ENCODE peak calls at places on chromosomes 7 and 10, in five cellular contexts. Q, M, F, D and Z are unnamed samples.

GRCh38 chr10:124045245-124045644 is 48.2 kb downstream of the CHST15 start:
- DNase-seq in Q (no peak), M (no peak), F (no peak), D (no peak), Z (no peak)

GRCh38 chr10:124589491-124590006 is 127.9 kb downstream of the LHPP start:
- DNase-seq in Q (no peak), M (no peak), F (no peak), D (no peak), Z (no peak)

GRCh38 chr7:71824356-71824755 is 587.8 kb downstream of the CALN1 start:
- DNase-seq in Q (no peak), M (peak; percentile 2), F (no peak), D (no peak), Z (no peak)

GRCh38 chr7:115047968-115048720 is 126.2 kb downstream of the MDFIC start:
- DNase-seq in Q (no peak), M (no peak), F (no peak), D (no peak), Z (peak; percentile 54)

GRCh38 chr10:59517961-59518360 is 155.6 kb upstream of the FAM13C start:
- DNase-seq in Q (no peak), M (no peak), F (no peak), D (no peak), Z (no peak)

GRCh38 chr7:45716380-45717203 is 142.4 kb downstream of the ADCY1 start:
- DNase-seq in Q (no peak), M (no peak), F (peak; percentile 53), D (no peak), Z (no peak)

GRCh38 chr10:12800302-12800701 is 201.2 kb downstream of the CCDC3 start:
- DNase-seq in Q (no peak), M (no peak), F (no peak), D (no peak), Z (no peak)

GRCh38 chr7:75033826-75034225 is 39.8 kb downstream of the RCC1L start:
- DNase-seq in Q (no peak), M (no peak), F (no peak), D (no peak), Z (no peak)

GRCh38 chr7:64885520-64886240 is 17.4 kb upstream of the ZNF273 start:
- DNase-seq in Q (no peak), M (no peak), F (peak; percentile 17), D (no peak), Z (no peak)

GRCh38 chr7:73423519-73424485 is 9.8 kb upstream of the FZD9 start:
- DNase-seq in Q (no peak), M (no peak), F (no peak), D (no peak), Z (no peak)

GRCh38 chr7:106070567-106071254 is 41.4 kb downstream of the SYPL1 start:
- DNase-seq in Q (no peak), M (no peak), F (no peak), D (no peak), Z (no peak)

GRCh38 chr10:123715546-123715945 is 49.4 kb downstream of the GPR26 start:
- DNase-seq in Q (no peak), M (no peak), F (no peak), D (no peak), Z (no peak)

GRCh38 chr7:123096434-123096833 is 100.9 kb upstream of the TAS2R16 start:
- DNase-seq in Q (no peak), M (no peak), F (no peak), D (no peak), Z (no peak)

GRCh38 chr7:112193915-112194502 is 12.2 kb downstream of the DOCK4 start:
- DNase-seq in Q (no peak), M (no peak), F (no peak), D (no peak), Z (no peak)

GRCh38 chr7:155878674-155879073 is 66.4 kb upstream of the SHH start:
- DNase-seq in Q (no peak), M (no peak), F (peak; percentile 21), D (no peak), Z (no peak)

GRCh38 chr10:121313119-121313858 is 285.0 kb downstream of the FGFR2 start:
- DNase-seq in Q (no peak), M (no peak), F (no peak), D (no peak), Z (no peak)

GRCh38 chr10:14578060-14578952 is 196.4 kb downstream of the FAM107B start:
- DNase-seq in Q (no peak), M (no peak), F (no peak), D (no peak), Z (no peak)

GRCh38 chr7:128911441-128912031 is 1.0 kb upstream of the KCP start:
- DNase-seq in Q (no peak), M (peak; percentile 58), F (no peak), D (no peak), Z (no peak)

GRCh38 chr7:149706398-149706797 is 67.0 kb downstream of the ZNF467 start:
- DNase-seq in Q (no peak), M (no peak), F (no peak), D (no peak), Z (no peak)

GRCh38 chr7:116441534-116441933 is 58.0 kb upstream of the CAV2 start:
- DNase-seq in Q (no peak), M (no peak), F (no peak), D (no peak), Z (peak; percentile 52)

GRCh38 chr10:103451871-103452713 is at the start of gene CALHM2:
- DNase-seq in Q (no peak), M (no peak), F (no peak), D (peak; percentile 31), Z (no peak)

GRCh38 chr7:68217426-68217825 is 1220.8 kb downstream of the TYW1 start:
- DNase-seq in Q (no peak), M (no peak), F (no peak), D (no peak), Z (no peak)

GRCh38 chr10:71975087-71975890 is 11.1 kb downstream of the CHST3 start:
- DNase-seq in Q (no peak), M (no peak), F (peak; percentile 69), D (no peak), Z (no peak)

GRCh38 chr7:102286237-102287081 is at the start of gene SH2B2:
- DNase-seq in Q (no peak), M (no peak), F (peak; percentile 71), D (peak; percentile 49), Z (no peak)

GRCh38 chr10:51700228-51700835 is 937 bp upstream of the CSTF2T start:
- DNase-seq in Q (no peak), M (no peak), F (no peak), D (no peak), Z (no peak)

GRCh38 chr10:75123088-75123682 is 11.7 kb downstream of the SAMD8 start:
- DNase-seq in Q (no peak), M (no peak), F (no peak), D (no peak), Z (no peak)

GRCh38 chr10:117313641-117314040 is 61.6 kb downstream of the PDZD8 start:
- DNase-seq in Q (no peak), M (no peak), F (no peak), D (no peak), Z (no peak)

GRCh38 chr10:79112898-79113431 is 44.2 kb downstream of the ZMIZ1 start:
- DNase-seq in Q (no peak), M (no peak), F (no peak), D (no peak), Z (no peak)

GRCh38 chr10:92239185-92239599 is 51.7 kb downstream of the CPEB3 start:
- DNase-seq in Q (no peak), M (no peak), F (no peak), D (no peak), Z (no peak)

GRCh38 chr7:42911482-42912447 is at the start of gene C7orf25:
- DNase-seq in Q (peak; percentile 76), M (peak; percentile 98), F (peak; percentile 98), D (peak; percentile 94), Z (peak; percentile 46)

GRCh38 chr10:42963302-42963701 is 113.6 kb upstream of the RET start:
- DNase-seq in Q (no peak), M (no peak), F (no peak), D (no peak), Z (no peak)

GRCh38 chr10:111360260-111360925 is 283.6 kb downstream of the ADRA2A start:
- DNase-seq in Q (no peak), M (no peak), F (peak; percentile 47), D (no peak), Z (peak; percentile 6)

GRCh38 chr10:32950457-32951109 is 7.4 kb downstream of the ITGB1 start:
- DNase-seq in Q (no peak), M (no peak), F (no peak), D (no peak), Z (no peak)

GRCh38 chr7:152330827-152331226 is 105.0 kb downstream of the KMT2C start:
- DNase-seq in Q (no peak), M (no peak), F (no peak), D (no peak), Z (no peak)

GRCh38 chr7:132292803-132293202 is 283.5 kb downstream of the PLXNA4 start:
- DNase-seq in Q (no peak), M (no peak), F (no peak), D (no peak), Z (no peak)

GRCh38 chr10:84829121-84829520 is 500.7 kb downstream of the CCSER2 start:
- DNase-seq in Q (no peak), M (no peak), F (no peak), D (no peak), Z (no peak)

GRCh38 chr7:152568972-152569371 is 107.0 kb downstream of the XRCC2 start:
- DNase-seq in Q (no peak), M (no peak), F (no peak), D (no peak), Z (no peak)

GRCh38 chr10:95034401-95034800 is 34.9 kb downstream of the CYP2C8 start:
- DNase-seq in Q (no peak), M (no peak), F (no peak), D (no peak), Z (no peak)
- H3K27me3 ChIP-seq in Q (no peaks in the 10 kb centered on the region), M (no peaks in the 10 kb centered on the region), F (no peaks in the 10 kb centered on the region), D (no peaks in the 10 kb centered on the region), Z (no peaks in the 10 kb centered on the region)

GRCh38 chr7:151256410-151257045 is 8.0 kb upstream of the SMARCD3 start:
- DNase-seq in Q (no peak), M (no peak), F (no peak), D (no peak), Z (no peak)
- H3K27me3 ChIP-seq in Q (peaks cover 39% of the 10 kb centered on the region), M (peaks cover 49% of the 10 kb centered on the region), F (no peaks in the 10 kb centered on the region), D (peaks cover 4% of the 10 kb centered on the region), Z (peaks cover 19% of the 10 kb centered on the region)

DNA sequence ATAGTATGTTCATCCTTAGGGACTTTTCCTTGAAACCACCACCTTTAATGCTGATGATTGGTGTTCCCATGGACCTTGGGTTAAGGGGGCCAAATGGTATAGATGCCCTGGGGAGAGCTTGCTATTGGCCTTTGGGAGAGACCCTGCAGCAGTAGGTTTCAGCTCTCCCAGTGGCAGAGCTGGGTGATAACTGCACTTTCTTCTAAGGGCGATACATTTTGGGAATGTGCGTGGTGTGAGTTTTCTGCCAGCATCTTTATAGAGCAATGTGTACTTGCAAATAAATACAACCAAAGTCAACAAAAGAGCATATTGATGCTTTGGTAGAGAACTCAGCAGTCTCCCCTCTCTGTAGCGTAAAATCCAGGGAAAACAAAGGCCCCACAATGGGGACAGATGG is 404.1 kb downstream of the PAXIP1 start:
- DNase-seq in Q (no peak), M (no peak), F (no peak), D (no peak), Z (no peak)
- H3K27me3 ChIP-seq in Q (no peaks in the 10 kb centered on the region), M (no peaks in the 10 kb centered on the region), F (no peaks in the 10 kb centered on the region), D (no peaks in the 10 kb centered on the region), Z (no peaks in the 10 kb centered on the region)

DNA sequence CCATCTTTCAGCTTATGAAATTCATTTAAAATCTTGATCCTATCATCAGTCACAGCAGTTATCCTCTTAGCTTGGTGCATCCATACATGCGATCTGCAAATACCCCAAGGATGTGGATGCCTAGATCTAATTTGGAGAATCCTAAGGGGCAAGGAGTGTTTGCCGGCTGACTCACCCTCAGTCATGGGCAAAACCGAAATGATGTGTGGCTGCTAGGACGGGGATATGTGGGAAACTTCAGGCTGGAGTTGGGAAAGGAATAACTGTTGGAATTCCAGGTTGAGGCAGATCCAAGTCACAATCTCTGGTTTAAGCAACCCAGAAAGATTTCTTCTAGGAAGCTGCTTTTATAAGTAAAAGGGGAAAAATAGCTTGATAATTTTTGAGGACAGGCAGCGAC is 19.7 kb upstream of the GOT1 start:
- DNase-seq in Q (no peak), M (no peak), F (no peak), D (no peak), Z (no peak)
- H3K27me3 ChIP-seq in Q (peaks cover 48% of the 10 kb centered on the region), M (no peaks in the 10 kb centered on the region), F (no peaks in the 10 kb centered on the region), D (no peaks in the 10 kb centered on the region), Z (peaks cover 14% of the 10 kb centered on the region)